ENCODE peak calls at places on chromosomes 5 and 9, in eight cellular contexts. One of them, this sample, is unnamed.

GRCh38 chr5:56414056-56414455 is 180.9 kb upstream of the ANKRD55 start:
- DNase-seq in left cardiac atrium: no peak
- DNase-seq in kidney glomerular epithelial cell: no peak
- DNase-seq in cardiac fibroblast: no peak
- DNase-seq in NCI-H69: no peak
- DNase-seq in AG08395: peak
- DNase-seq in mesenteric fat pad: no peak
- DNase-seq in left ventricle myocardium superior: no peak
- DNase-seq in this sample: no peak

GRCh38 chr5:118548761-118549160 is 439.6 kb downstream of the DTWD2 start:
- DNase-seq in left cardiac atrium: no peak
- DNase-seq in kidney glomerular epithelial cell: no peak
- DNase-seq in cardiac fibroblast: peak
- DNase-seq in NCI-H69: peak
- DNase-seq in AG08395: peak
- DNase-seq in mesenteric fat pad: no peak
- DNase-seq in left ventricle myocardium superior: no peak
- DNase-seq in this sample: no peak

GRCh38 chr9:97412628-97413382 is 909 bp downstream of the TDRD7 start:
- DNase-seq in left cardiac atrium: no peak
- DNase-seq in kidney glomerular epithelial cell: peak
- DNase-seq in cardiac fibroblast: peak
- DNase-seq in NCI-H69: peak
- DNase-seq in AG08395: peak
- DNase-seq in mesenteric fat pad: no peak
- DNase-seq in left ventricle myocardium superior: no peak
- DNase-seq in this sample: no peak

GRCh38 chr5:111655169-111655924 is 101.6 kb downstream of the NREP start:
- DNase-seq in left cardiac atrium: no peak
- DNase-seq in kidney glomerular epithelial cell: no peak
- DNase-seq in cardiac fibroblast: peak
- DNase-seq in NCI-H69: no peak
- DNase-seq in AG08395: peak
- DNase-seq in mesenteric fat pad: no peak
- DNase-seq in left ventricle myocardium superior: no peak
- DNase-seq in this sample: no peak

GRCh38 chr9:136614372-136614922 is 48.3 kb upstream of the EGFL7 start:
- DNase-seq in left cardiac atrium: peak
- DNase-seq in kidney glomerular epithelial cell: no peak
- DNase-seq in cardiac fibroblast: peak
- DNase-seq in NCI-H69: no peak
- DNase-seq in AG08395: peak
- DNase-seq in mesenteric fat pad: no peak
- DNase-seq in left ventricle myocardium superior: peak
- DNase-seq in this sample: no peak

GRCh38 chr5:108382784-108383358 is 973 bp upstream of the FBXL17 start:
- DNase-seq in left cardiac atrium: no peak
- DNase-seq in kidney glomerular epithelial cell: peak
- DNase-seq in cardiac fibroblast: no peak
- DNase-seq in NCI-H69: no peak
- DNase-seq in AG08395: no peak
- DNase-seq in mesenteric fat pad: no peak
- DNase-seq in left ventricle myocardium superior: no peak
- DNase-seq in this sample: no peak

GRCh38 chr5:139710370-139711066 is 62.4 kb downstream of the CXXC5 start:
- DNase-seq in left cardiac atrium: peak
- DNase-seq in kidney glomerular epithelial cell: peak
- DNase-seq in cardiac fibroblast: peak
- DNase-seq in NCI-H69: peak
- DNase-seq in AG08395: peak
- DNase-seq in mesenteric fat pad: no peak
- DNase-seq in left ventricle myocardium superior: peak
- DNase-seq in this sample: no peak

GRCh38 chr5:155883966-155884555 is 442.9 kb upstream of the SGCD start:
- DNase-seq in left cardiac atrium: no peak
- DNase-seq in kidney glomerular epithelial cell: peak
- DNase-seq in cardiac fibroblast: no peak
- DNase-seq in NCI-H69: peak
- DNase-seq in AG08395: peak
- DNase-seq in mesenteric fat pad: no peak
- DNase-seq in left ventricle myocardium superior: no peak
- DNase-seq in this sample: no peak

GRCh38 chr9:105479846-105480245 is 32.0 kb downstream of the FSD1L start:
- DNase-seq in left cardiac atrium: no peak
- DNase-seq in kidney glomerular epithelial cell: no peak
- DNase-seq in cardiac fibroblast: no peak
- DNase-seq in NCI-H69: no peak
- DNase-seq in AG08395: no peak
- DNase-seq in mesenteric fat pad: no peak
- DNase-seq in left ventricle myocardium superior: no peak
- DNase-seq in this sample: no peak

GRCh38 chr9:115116620-115117284 is 1.2 kb downstream of the TNC start:
- DNase-seq in left cardiac atrium: no peak
- DNase-seq in kidney glomerular epithelial cell: no peak
- DNase-seq in cardiac fibroblast: no peak
- DNase-seq in NCI-H69: peak
- DNase-seq in AG08395: no peak
- DNase-seq in mesenteric fat pad: no peak
- DNase-seq in left ventricle myocardium superior: no peak
- DNase-seq in this sample: no peak

GRCh38 chr5:159913048-159913447 is 3.2 kb upstream of the ADRA1B start:
- DNase-seq in left cardiac atrium: no peak
- DNase-seq in kidney glomerular epithelial cell: peak
- DNase-seq in cardiac fibroblast: peak
- DNase-seq in NCI-H69: no peak
- DNase-seq in AG08395: peak
- DNase-seq in mesenteric fat pad: no peak
- DNase-seq in left ventricle myocardium superior: no peak
- DNase-seq in this sample: no peak

GRCh38 chr5:78541058-78541624 is 107.4 kb downstream of the LHFPL2 start:
- DNase-seq in left cardiac atrium: no peak
- DNase-seq in kidney glomerular epithelial cell: no peak
- DNase-seq in cardiac fibroblast: no peak
- DNase-seq in NCI-H69: no peak
- DNase-seq in AG08395: no peak
- DNase-seq in mesenteric fat pad: no peak
- DNase-seq in left ventricle myocardium superior: no peak
- DNase-seq in this sample: no peak

GRCh38 chr5:102581011-102581410 is 82.2 kb upstream of the SLCO6A1 start:
- DNase-seq in left cardiac atrium: no peak
- DNase-seq in kidney glomerular epithelial cell: no peak
- DNase-seq in cardiac fibroblast: no peak
- DNase-seq in NCI-H69: no peak
- DNase-seq in AG08395: no peak
- DNase-seq in mesenteric fat pad: no peak
- DNase-seq in left ventricle myocardium superior: no peak
- DNase-seq in this sample: no peak

GRCh38 chr5:30838936-30839511 is 354.5 kb upstream of the CDH6 start:
- DNase-seq in left cardiac atrium: no peak
- DNase-seq in kidney glomerular epithelial cell: no peak
- DNase-seq in cardiac fibroblast: no peak
- DNase-seq in NCI-H69: no peak
- DNase-seq in AG08395: no peak
- DNase-seq in mesenteric fat pad: no peak
- DNase-seq in left ventricle myocardium superior: no peak
- DNase-seq in this sample: no peak

GRCh38 chr9:38621434-38622082 is 1.2 kb upstream of the ANKRD18A start:
- DNase-seq in left cardiac atrium: no peak
- DNase-seq in kidney glomerular epithelial cell: peak
- DNase-seq in cardiac fibroblast: no peak
- DNase-seq in NCI-H69: peak
- DNase-seq in AG08395: no peak
- DNase-seq in mesenteric fat pad: no peak
- DNase-seq in left ventricle myocardium superior: peak
- DNase-seq in this sample: no peak

GRCh38 chr5:1814183-1815020 is 13.2 kb downstream of the NDUFS6 start:
- DNase-seq in left cardiac atrium: no peak
- DNase-seq in kidney glomerular epithelial cell: no peak
- DNase-seq in cardiac fibroblast: no peak
- DNase-seq in NCI-H69: no peak
- DNase-seq in AG08395: no peak
- DNase-seq in mesenteric fat pad: peak
- DNase-seq in left ventricle myocardium superior: no peak
- DNase-seq in this sample: no peak

GRCh38 chr5:136145030-136145429 is 12.4 kb downstream of the SMAD5 start:
- DNase-seq in left cardiac atrium: no peak
- DNase-seq in kidney glomerular epithelial cell: no peak
- DNase-seq in cardiac fibroblast: no peak
- DNase-seq in NCI-H69: no peak
- DNase-seq in AG08395: no peak
- DNase-seq in mesenteric fat pad: no peak
- DNase-seq in left ventricle myocardium superior: no peak
- DNase-seq in this sample: no peak

GRCh38 chr9:127899200-127899943 is at the start of gene ST6GALNAC6:
- DNase-seq in left cardiac atrium: peak
- DNase-seq in kidney glomerular epithelial cell: peak
- DNase-seq in cardiac fibroblast: peak
- DNase-seq in NCI-H69: peak
- DNase-seq in AG08395: peak
- DNase-seq in mesenteric fat pad: no peak
- DNase-seq in left ventricle myocardium superior: peak
- DNase-seq in this sample: no peak

GRCh38 chr9:85536076-85536475 is 205.7 kb downstream of the AGTPBP1 start:
- DNase-seq in left cardiac atrium: peak
- DNase-seq in kidney glomerular epithelial cell: peak
- DNase-seq in cardiac fibroblast: peak
- DNase-seq in NCI-H69: no peak
- DNase-seq in AG08395: peak
- DNase-seq in mesenteric fat pad: no peak
- DNase-seq in left ventricle myocardium superior: no peak
- DNase-seq in this sample: no peak

GRCh38 chr9:124839612-124840299 is 13.5 kb upstream of the WDR38 start:
- DNase-seq in left cardiac atrium: no peak
- DNase-seq in kidney glomerular epithelial cell: no peak
- DNase-seq in cardiac fibroblast: peak
- DNase-seq in NCI-H69: peak
- DNase-seq in AG08395: peak
- DNase-seq in mesenteric fat pad: no peak
- DNase-seq in left ventricle myocardium superior: no peak
- DNase-seq in this sample: no peak

GRCh38 chr5:126736141-126736540 is 40.8 kb upstream of the LMNB1 start:
- DNase-seq in left cardiac atrium: no peak
- DNase-seq in kidney glomerular epithelial cell: no peak
- DNase-seq in cardiac fibroblast: no peak
- DNase-seq in NCI-H69: no peak
- DNase-seq in AG08395: no peak
- DNase-seq in mesenteric fat pad: no peak
- DNase-seq in left ventricle myocardium superior: no peak
- DNase-seq in this sample: no peak

GRCh38 chr9:36046923-36047322 is 10.2 kb downstream of the RECK start:
- DNase-seq in left cardiac atrium: no peak
- DNase-seq in kidney glomerular epithelial cell: no peak
- DNase-seq in cardiac fibroblast: no peak
- DNase-seq in NCI-H69: no peak
- DNase-seq in AG08395: no peak
- DNase-seq in mesenteric fat pad: no peak
- DNase-seq in left ventricle myocardium superior: no peak
- DNase-seq in this sample: no peak

GRCh38 chr9:76371901-76372300 is 22.3 kb downstream of the RFK start:
- DNase-seq in left cardiac atrium: no peak
- DNase-seq in kidney glomerular epithelial cell: peak
- DNase-seq in cardiac fibroblast: peak
- DNase-seq in NCI-H69: no peak
- DNase-seq in AG08395: no peak
- DNase-seq in mesenteric fat pad: no peak
- DNase-seq in left ventricle myocardium superior: no peak
- DNase-seq in this sample: no peak

GRCh38 chr5:39578887-39579497 is 154.2 kb upstream of the DAB2 start:
- DNase-seq in left cardiac atrium: no peak
- DNase-seq in kidney glomerular epithelial cell: peak
- DNase-seq in cardiac fibroblast: peak
- DNase-seq in NCI-H69: peak
- DNase-seq in AG08395: no peak
- DNase-seq in mesenteric fat pad: no peak
- DNase-seq in left ventricle myocardium superior: no peak
- DNase-seq in this sample: no peak

GRCh38 chr5:110916373-110917049 is 155.0 kb upstream of the TSLP start:
- DNase-seq in left cardiac atrium: no peak
- DNase-seq in kidney glomerular epithelial cell: peak
- DNase-seq in cardiac fibroblast: peak
- DNase-seq in NCI-H69: no peak
- DNase-seq in AG08395: peak
- DNase-seq in mesenteric fat pad: no peak
- DNase-seq in left ventricle myocardium superior: no peak
- DNase-seq in this sample: no peak

GRCh38 chr5:173123416-173123815 is 20.9 kb upstream of the BNIP1 start:
- DNase-seq in left cardiac atrium: no peak
- DNase-seq in kidney glomerular epithelial cell: no peak
- DNase-seq in cardiac fibroblast: peak
- DNase-seq in NCI-H69: no peak
- DNase-seq in AG08395: peak
- DNase-seq in mesenteric fat pad: no peak
- DNase-seq in left ventricle myocardium superior: no peak
- DNase-seq in this sample: no peak

GRCh38 chr9:131448818-131449217 is 53.9 kb upstream of the POMT1 start:
- DNase-seq in left cardiac atrium: no peak
- DNase-seq in kidney glomerular epithelial cell: no peak
- DNase-seq in cardiac fibroblast: no peak
- DNase-seq in NCI-H69: no peak
- DNase-seq in AG08395: no peak
- DNase-seq in mesenteric fat pad: peak
- DNase-seq in left ventricle myocardium superior: no peak
- DNase-seq in this sample: no peak

GRCh38 chr5:103542441-103542840 is 20.1 kb downstream of the NUDT12 start:
- DNase-seq in left cardiac atrium: no peak
- DNase-seq in kidney glomerular epithelial cell: no peak
- DNase-seq in cardiac fibroblast: no peak
- DNase-seq in NCI-H69: no peak
- DNase-seq in AG08395: no peak
- DNase-seq in mesenteric fat pad: no peak
- DNase-seq in left ventricle myocardium superior: no peak
- DNase-seq in this sample: no peak

GRCh38 chr9:68970150-68970549 is 43.8 kb downstream of the PRKACG start:
- DNase-seq in left cardiac atrium: no peak
- DNase-seq in kidney glomerular epithelial cell: no peak
- DNase-seq in cardiac fibroblast: no peak
- DNase-seq in NCI-H69: peak
- DNase-seq in AG08395: no peak
- DNase-seq in mesenteric fat pad: no peak
- DNase-seq in left ventricle myocardium superior: no peak
- DNase-seq in this sample: no peak

GRCh38 chr5:172929371-172929838 is 29.8 kb upstream of the RPL26L1 start:
- DNase-seq in left cardiac atrium: no peak
- DNase-seq in kidney glomerular epithelial cell: peak
- DNase-seq in cardiac fibroblast: peak
- DNase-seq in NCI-H69: no peak
- DNase-seq in AG08395: peak
- DNase-seq in mesenteric fat pad: no peak
- DNase-seq in left ventricle myocardium superior: no peak
- DNase-seq in this sample: no peak

GRCh38 chr5:174338204-174339010 is 292.9 kb downstream of the NSG2 start:
- DNase-seq in left cardiac atrium: peak
- DNase-seq in kidney glomerular epithelial cell: no peak
- DNase-seq in cardiac fibroblast: peak
- DNase-seq in NCI-H69: peak
- DNase-seq in AG08395: no peak
- DNase-seq in mesenteric fat pad: no peak
- DNase-seq in left ventricle myocardium superior: no peak
- DNase-seq in this sample: no peak